ENCODE peak calls at places on chromosome 17, in eight cellular contexts. V is suprapubic skin, D is transverse colon, O is prostate gland, F is GM12878, J is H1, T is breast epithelium, A is GM23338. S is an unnamed sample.

GRCh38 chr17:48456584-48456983 is 26.6 kb upstream of the SKAP1 start:
- DNase-seq in V (no peak), D (no peak), O (no peak), F (no peak), J (no peak), T (no peak), A (peak; percentile 57), S (no peak)

GRCh38 chr17:48472485-48473281 is 42.7 kb upstream of the SKAP1 start:
- DNase-seq in V (no peak), D (no peak), O (no peak), F (no peak), J (no peak), T (no peak), A (peak; percentile 51), S (no peak)

GRCh38 chr17:78616946-78617345 is 39.8 kb upstream of the DNAH17 start:
- DNase-seq in V (no peak), D (no peak), O (no peak), F (no peak), J (no peak), T (no peak), A (no peak), S (no peak)

GRCh38 chr17:77861133-77861695 is 97.3 kb upstream of the TNRC6C start:
- DNase-seq in V (no peak), D (no peak), O (no peak), F (no peak), J (no peak), T (no peak), A (no peak), S (no peak)

GRCh38 chr17:74192950-74193781 is 10.3 kb upstream of the RPL38 start:
- DNase-seq in V (no peak), D (peak; percentile 62), O (peak; percentile 57), F (no peak), J (no peak), T (no peak), A (no peak), S (no peak)

GRCh38 chr17:62963296-62963695 is 2.7 kb upstream of the TANC2 start:
- DNase-seq in V (no peak), D (no peak), O (no peak), F (no peak), J (no peak), T (no peak), A (no peak), S (no peak)

GRCh38 chr17:61451538-61452300 is 503 bp upstream of the TBX4 start:
- DNase-seq in V (no peak), D (no peak), O (no peak), F (no peak), J (no peak), T (no peak), A (peak; percentile 64), S (no peak)

GRCh38 chr17:10063730-10064221 is 134.6 kb downstream of the GAS7 start:
- DNase-seq in V (no peak), D (peak; percentile 20), O (no peak), F (peak; percentile 56), J (no peak), T (no peak), A (no peak), S (no peak)

GRCh38 chr17:41048441-41048840 is 1.3 kb upstream of the KRTAP2-1 start:
- DNase-seq in V (no peak), D (no peak), O (no peak), F (no peak), J (no peak), T (no peak), A (no peak), S (no peak)

GRCh38 chr17:73427198-73427597 is 115.4 kb upstream of the CDC42EP4 start:
- DNase-seq in V (no peak), D (no peak), O (peak; percentile 40), F (no peak), J (no peak), T (no peak), A (no peak), S (no peak)

GRCh38 chr17:78538033-78538776 is 39.0 kb downstream of the DNAH17 start:
- DNase-seq in V (no peak), D (no peak), O (no peak), F (no peak), J (no peak), T (no peak), A (no peak), S (peak; percentile 90)

GRCh38 chr17:72901657-72902056 is 190.8 kb downstream of the SLC39A11 start:
- DNase-seq in V (no peak), D (no peak), O (no peak), F (no peak), J (no peak), T (no peak), A (no peak), S (no peak)

GRCh38 chr17:6213859-6214258 is 143.7 kb downstream of the WSCD1 start:
- DNase-seq in V (no peak), D (no peak), O (no peak), F (no peak), J (no peak), T (no peak), A (no peak), S (no peak)
- TF ChIP-seq POLR2AphosphoS5 in V (no peak), D (no peak), O (no peak), F (no peak), J (no peak), T (no peak), A (no peak), S (no peak)

GRCh38 chr17:7293131-7293557 is 1.3 kb downstream of the YBX2 start:
- DNase-seq in V (no peak), D (no peak), O (no peak), F (no peak), J (no peak), T (no peak), A (no peak), S (no peak)

GRCh38 chr17:7294614-7295153 is at the start of gene YBX2:
- DNase-seq in V (no peak), D (peak; percentile 96), O (peak; percentile 57), F (no peak), J (no peak), T (peak; percentile 83), A (peak; percentile 98), S (no peak)

GRCh38 chr17:7295230-7296180 is 1.1 kb upstream of the YBX2 start:
- DNase-seq in V (no peak), D (no peak), O (no peak), F (no peak), J (no peak), T (no peak), A (peak; percentile 51), S (no peak)

GRCh38 chr17:7293821-7294613 is 422 bp downstream of the YBX2 start:
- DNase-seq in V (no peak), D (peak; percentile 91), O (no peak), F (no peak), J (no peak), T (no peak), A (peak; percentile 91), S (no peak)

DNA sequence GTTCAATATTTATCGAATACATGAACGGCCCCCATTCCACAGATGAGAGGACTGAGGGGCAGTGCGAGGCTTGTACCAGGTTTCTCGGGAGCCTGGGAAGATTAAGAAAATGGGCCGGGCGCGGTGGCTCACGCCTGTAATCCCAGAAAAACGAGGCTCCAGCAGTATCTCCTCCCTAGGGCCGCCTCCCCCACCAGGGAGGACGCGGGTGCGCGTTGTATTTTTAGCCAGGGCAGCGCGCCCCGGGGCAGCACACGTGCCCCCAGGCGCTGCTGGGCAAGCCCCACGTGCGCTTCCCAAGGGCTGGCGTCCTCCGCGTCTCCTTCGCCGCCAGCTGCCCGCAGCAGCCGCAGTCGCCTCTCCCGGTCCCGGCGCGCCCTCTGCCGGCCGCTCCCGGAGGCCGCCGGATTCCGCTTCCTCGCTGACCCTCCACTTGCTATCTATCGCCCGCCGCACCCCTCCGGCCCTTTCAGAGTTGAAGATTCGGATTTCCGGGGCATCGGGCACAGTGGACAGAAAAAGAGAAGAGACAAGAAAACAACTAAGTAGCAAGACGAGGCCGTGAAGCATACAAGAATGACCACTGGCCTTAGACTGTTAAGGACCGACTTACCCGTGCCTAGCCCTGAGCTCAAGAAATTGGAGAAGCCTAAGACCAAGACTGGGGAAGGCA is 1.9 kb upstream of the YBX2 start:
- DNase-seq in V (no peak), D (peak; percentile 88), O (peak; percentile 73), F (no peak), J (no peak), T (peak; percentile 75), A (peak; percentile 94), S (peak; percentile 98)
- TF ChIP-seq POLR2AphosphoS5 in V (peak; percentile 61), D (no peak), O (peak; percentile 61), F (no peak), J (no peak), T (peak; percentile 15), A (no peak), S (peak; percentile 73)

GRCh38 chr17:42761638-42762037 is 611 bp downstream of the RAMP2 start:
- DNase-seq in V (no peak), D (no peak), O (no peak), F (no peak), J (no peak), T (no peak), A (no peak), S (no peak)

GRCh38 chr17:42766124-42766523 is 5.1 kb downstream of the RAMP2 start:
- DNase-seq in V (no peak), D (no peak), O (no peak), F (no peak), J (no peak), T (no peak), A (no peak), S (no peak)

GRCh38 chr17:42759982-42760651 is 910 bp upstream of the RAMP2 start:
- DNase-seq in V (no peak), D (no peak), O (no peak), F (no peak), J (no peak), T (no peak), A (no peak), S (no peak)

GRCh38 chr17:42760652-42761581 is at the start of gene RAMP2:
- DNase-seq in V (no peak), D (no peak), O (no peak), F (no peak), J (no peak), T (no peak), A (peak; percentile 73), S (no peak)
- TF ChIP-seq POLR2AphosphoS5 in V (no peak), D (no peak), O (no peak), F (no peak), J (no peak), T (no peak), A (no peak), S (no peak)

DNA sequence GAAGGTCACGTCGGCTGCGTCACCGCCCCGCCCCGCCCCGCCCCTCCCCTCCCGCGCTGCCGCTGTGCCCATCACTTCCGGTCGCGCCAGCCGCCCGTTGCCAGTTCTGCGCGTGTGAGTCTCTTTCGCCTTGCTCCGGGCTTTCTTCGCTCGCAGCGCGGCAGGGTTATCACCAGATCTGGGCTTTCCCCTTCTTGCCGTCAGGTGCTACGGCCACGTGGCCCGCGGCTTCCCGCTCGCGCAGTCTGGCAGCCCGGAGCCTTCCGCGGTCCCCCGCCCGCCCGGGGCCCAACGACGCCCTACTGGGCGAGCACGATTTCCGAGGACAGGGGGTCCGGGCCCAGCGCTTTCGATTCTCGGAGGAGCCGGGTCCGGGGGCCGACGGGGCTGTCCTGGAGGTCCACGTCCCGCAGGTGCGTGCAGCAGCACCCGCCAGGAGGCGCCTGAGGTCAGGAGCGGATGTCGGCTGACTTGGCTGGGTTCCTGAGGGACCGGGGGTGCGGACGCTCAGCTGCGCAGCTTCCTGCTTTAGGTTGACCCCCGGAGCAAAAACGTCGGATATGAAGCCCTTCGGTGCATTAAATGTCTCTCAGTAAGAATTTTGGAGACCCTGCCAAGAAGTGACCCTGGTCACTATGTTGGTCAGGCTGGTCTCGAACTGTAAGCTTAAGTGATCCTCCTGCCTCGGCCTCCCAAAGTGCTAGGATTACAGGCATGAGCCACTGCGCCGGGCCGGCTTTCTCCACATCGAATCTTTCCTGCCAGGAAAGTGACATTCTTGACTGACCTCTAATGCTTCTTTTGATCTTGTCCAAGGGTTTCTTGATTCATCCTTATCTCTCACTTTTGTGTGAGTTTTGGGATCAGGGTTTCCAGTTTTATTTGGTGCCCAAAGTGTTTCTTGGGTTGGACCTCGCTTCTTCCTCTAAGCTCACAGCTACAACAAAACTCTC is at the start of gene METTL23:
- DNase-seq in V (peak; percentile 93), D (peak; percentile 90), O (peak; percentile 79), F (no peak), J (no peak), T (peak; percentile 81), A (peak; percentile 76), S (peak; percentile 94)
- TF ChIP-seq POLR2AphosphoS5 in V (peak; percentile 8), D (peak; percentile 85), O (peak; percentile 23), F (peak; percentile 83), J (peak; percentile 89), T (peak; percentile 68), A (peak; percentile 84), S (peak; percentile 93)